ENCODE peak calls at places on chromosomes 11 and 22, in six cellular contexts. G is K562, T is HCT116, O is GM12878, J is HepG2, Z is SK-N-SH. M is an unnamed sample.

GRCh38 chr11:133913761-133914160 is 43.0 kb downstream of the IGSF9B start:
- DNase-seq in G (no peak), T (no peak), O (no peak), J (no peak), Z (no peak), M (no peak)

GRCh38 chr22:25407226-25407858 is 157.1 kb upstream of the GRK3 start:
- DNase-seq in G (no peak), T (no peak), O (no peak), J (no peak), Z (no peak), M (no peak)

GRCh38 chr11:113901141-113901540 is 3.5 kb upstream of the HTR3B start:
- DNase-seq in G (no peak), T (no peak), O (no peak), J (no peak), Z (no peak), M (no peak)

GRCh38 chr11:129968611-129969419 is 33.8 kb downstream of the PRDM10 start:
- DNase-seq in G (no peak), T (no peak), O (no peak), J (no peak), Z (peak), M (no peak)

GRCh38 chr22:24066872-24067271 is 55.8 kb downstream of the CABIN1 start:
- DNase-seq in G (peak), T (no peak), O (no peak), J (no peak), Z (no peak), M (no peak)

GRCh38 chr11:16925495-16926065 is 88.6 kb downstream of the PLEKHA7 start:
- DNase-seq in G (no peak), T (peak), O (no peak), J (peak), Z (peak), M (no peak)

GRCh38 chr11:123235117-123235686 is 40.2 kb upstream of the CLMP start:
- DNase-seq in G (peak), T (peak), O (no peak), J (peak), Z (peak), M (no peak)

GRCh38 chr22:45678961-45679912 is 7.6 kb downstream of the ATXN10 start:
- DNase-seq in G (no peak), T (no peak), O (peak), J (no peak), Z (no peak), M (no peak)

GRCh38 chr22:20089977-20090729 is 10.1 kb downstream of the DGCR8 start:
- DNase-seq in G (no peak), T (no peak), O (no peak), J (no peak), Z (no peak), M (no peak)

GRCh38 chr11:64717268-64717578 is 5.8 kb downstream of the NRXN2 start:
- DNase-seq in G (no peak), T (no peak), O (no peak), J (no peak), Z (no peak), M (no peak)

GRCh38 chr11:36363361-36364272 is 67.5 kb downstream of the PRR5L start:
- DNase-seq in G (no peak), T (no peak), O (no peak), J (no peak), Z (no peak), M (no peak)

GRCh38 chr11:18733202-18733601 is 7.2 kb upstream of the IGSF22 start:
- DNase-seq in G (no peak), T (no peak), O (no peak), J (no peak), Z (no peak), M (no peak)
- H3K27ac ChIP-seq in G (no peak), T (no peak), O (no peak), J (no peak), Z (no peak), M (no peak)

GRCh38 chr22:28332410-28332809 is 347.2 kb downstream of the TTC28 start:
- DNase-seq in G (no peak), T (no peak), O (no peak), J (no peak), Z (no peak), M (no peak)

GRCh38 chr22:28328751-28329150 is 350.9 kb downstream of the TTC28 start:
- DNase-seq in G (no peak), T (no peak), O (no peak), J (no peak), Z (no peak), M (no peak)

GRCh38 chr22:28329582-28330073 is 350.0 kb downstream of the TTC28 start:
- DNase-seq in G (no peak), T (no peak), O (no peak), J (no peak), Z (no peak), M (no peak)

DNA sequence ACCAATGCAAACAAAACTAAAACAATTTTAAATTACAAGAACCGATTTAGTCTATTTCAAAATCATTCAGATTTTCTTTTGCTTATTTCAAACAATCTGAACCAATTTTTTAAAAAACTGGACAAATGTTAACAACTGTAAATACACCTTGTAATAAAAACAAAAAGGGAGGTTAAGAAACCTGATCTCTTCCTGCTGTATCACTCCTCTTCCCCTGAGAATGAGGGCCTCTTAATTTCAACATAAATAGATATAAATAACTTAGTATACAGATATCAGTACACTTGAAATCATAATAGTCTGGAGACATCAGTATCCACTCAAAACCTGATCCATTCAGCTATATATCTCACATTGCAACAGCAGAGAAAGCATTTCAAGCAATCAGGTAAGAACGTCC is 346.5 kb downstream of the TTC28 start:
- DNase-seq in G (no peak), T (no peak), O (no peak), J (no peak), Z (no peak), M (no peak)
- TF ChIP-seq SIN3A in G (no peak), T (no peak), O (no peak), J (no peak), Z (no peak), M (no peak)

GRCh38 chr11:66691311-66691980 is 13.8 kb upstream of the RBM4B start:
- DNase-seq in G (no peak), T (no peak), O (no peak), J (no peak), Z (no peak), M (no peak)
- H3K27ac ChIP-seq in G (no peak), T (no peak), O (no peak), J (no peak), Z (no peak), M (no peak)

DNA sequence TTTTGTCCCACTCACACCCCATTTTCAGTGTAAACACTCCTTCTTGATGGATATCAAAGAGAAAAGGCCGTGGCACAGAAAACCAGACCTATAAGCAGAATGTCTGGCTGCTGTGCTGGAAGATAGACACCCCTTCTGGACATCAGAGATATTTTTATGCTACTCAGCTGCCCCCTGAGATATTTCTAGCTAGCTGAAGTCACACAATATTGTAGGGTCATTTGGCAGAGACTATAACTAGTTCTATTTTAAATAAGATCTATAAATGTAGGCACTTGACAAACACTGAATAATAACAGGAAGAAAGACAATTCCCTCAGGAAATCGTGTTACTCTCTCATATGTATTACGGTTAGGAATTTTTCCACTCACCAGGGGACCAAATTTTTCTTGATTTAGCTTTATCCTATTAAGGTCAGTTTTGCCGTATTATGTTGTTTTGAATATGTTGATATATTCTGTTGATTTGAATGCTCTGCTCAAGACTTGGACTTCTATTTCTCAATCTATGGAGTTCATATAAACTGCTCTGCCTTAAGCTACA is 845.4 kb downstream of the OPCML start:
- DNase-seq in G (no peak), T (no peak), O (no peak), J (no peak), Z (no peak), M (no peak)
- TF ChIP-seq SIN3A in G (no peak), T (no peak), O (no peak), J (no peak), Z (no peak), M (no peak)